ENCODE peak calls at places on chromosomes 12 and 14, in nine cellular contexts. E, M, Q, T, F, R, I, C and G are unnamed samples.

GRCh38 chr14:34699873-34700621 is 14.3 kb downstream of the CFL2 start:
- DNase-seq in E (no peak), M (no peak), Q (peak; percentile 87), T (no peak), F (peak; percentile 65), R (no peak), I (no peak), C (no peak), G (peak; percentile 89)

GRCh38 chr14:51239813-51240803 is at the start of gene TMX1:
- DNase-seq in E (peak; percentile 93), M (peak; percentile 98), Q (peak; percentile 98), T (peak; percentile 97), F (peak; percentile 100), R (peak; percentile 95), I (peak; percentile 94), C (peak; percentile 94), G (peak; percentile 96)

GRCh38 chr12:11729439-11730150 is 80.1 kb downstream of the ETV6 start:
- DNase-seq in E (no peak), M (no peak), Q (no peak), T (no peak), F (no peak), R (no peak), I (no peak), C (no peak), G (no peak)

GRCh38 chr12:53098354-53098981 is 1.0 kb downstream of the IGFBP6 start:
- DNase-seq in E (no peak), M (peak; percentile 40), Q (peak; percentile 90), T (no peak), F (peak; percentile 69), R (no peak), I (peak; percentile 37), C (peak; percentile 60), G (peak; percentile 54)

GRCh38 chr12:87413784-87414183 is 615.4 kb downstream of the C12orf50 start:
- DNase-seq in E (no peak), M (no peak), Q (no peak), T (no peak), F (no peak), R (no peak), I (no peak), C (no peak), G (no peak)

GRCh38 chr14:92503756-92504491 is 9.7 kb upstream of the RIN3 start:
- DNase-seq in E (no peak), M (no peak), Q (peak; percentile 88), T (no peak), F (peak; percentile 96), R (no peak), I (no peak), C (no peak), G (no peak)

GRCh38 chr12:113092478-113093408 is 36.2 kb downstream of the DTX1 start:
- DNase-seq in E (peak; percentile 85), M (peak; percentile 25), Q (no peak), T (peak; percentile 59), F (peak; percentile 85), R (peak; percentile 48), I (peak; percentile 30), C (peak; percentile 53), G (no peak)

GRCh38 chr12:52910248-52910883 is 5.5 kb upstream of the KRT8 start:
- DNase-seq in E (peak; percentile 28), M (no peak), Q (no peak), T (no peak), F (no peak), R (peak; percentile 55), I (no peak), C (no peak), G (no peak)

GRCh38 chr14:99563749-99564129 is 40.3 kb downstream of the CCDC85C start:
- DNase-seq in E (no peak), M (no peak), Q (no peak), T (no peak), F (no peak), R (no peak), I (no peak), C (no peak), G (no peak)

GRCh38 chr14:67815573-67816235 is 686 bp downstream of the ZFYVE26 start:
- DNase-seq in E (peak; percentile 8), M (no peak), Q (peak; percentile 45), T (no peak), F (no peak), R (no peak), I (no peak), C (no peak), G (no peak)

GRCh38 chr14:53670701-53671100 is 285.9 kb downstream of the BMP4 start:
- DNase-seq in E (no peak), M (no peak), Q (peak; percentile 76), T (no peak), F (no peak), R (no peak), I (no peak), C (no peak), G (no peak)

GRCh38 chr12:131281016-131281415 is 327.3 kb downstream of the ADGRD1 start:
- DNase-seq in E (no peak), M (no peak), Q (no peak), T (no peak), F (no peak), R (no peak), I (no peak), C (no peak), G (no peak)

GRCh38 chr12:49018282-49019119 is at the start of gene PRKAG1:
- DNase-seq in E (peak; percentile 96), M (peak; percentile 96), Q (peak; percentile 97), T (peak; percentile 97), F (peak; percentile 98), R (peak; percentile 95), I (peak; percentile 96), C (peak; percentile 96), G (peak; percentile 95)
- TF ChIP-seq CTCF in E (peak; percentile 43), M (peak; percentile 34), Q (peak; percentile 47), T (peak; percentile 52), F (peak; percentile 59), R (no peak), I (peak; percentile 53), C (peak; percentile 42), G (peak; percentile 62)

GRCh38 chr14:52650774-52651173 is 44.6 kb downstream of the ERO1A start:
- DNase-seq in E (no peak), M (no peak), Q (no peak), T (no peak), F (no peak), R (no peak), I (no peak), C (no peak), G (no peak)
- TF ChIP-seq CTCF in E (no peak), M (no peak), Q (no peak), T (no peak), F (peak; percentile 43), R (no peak), I (no peak), C (no peak), G (no peak)

DNA sequence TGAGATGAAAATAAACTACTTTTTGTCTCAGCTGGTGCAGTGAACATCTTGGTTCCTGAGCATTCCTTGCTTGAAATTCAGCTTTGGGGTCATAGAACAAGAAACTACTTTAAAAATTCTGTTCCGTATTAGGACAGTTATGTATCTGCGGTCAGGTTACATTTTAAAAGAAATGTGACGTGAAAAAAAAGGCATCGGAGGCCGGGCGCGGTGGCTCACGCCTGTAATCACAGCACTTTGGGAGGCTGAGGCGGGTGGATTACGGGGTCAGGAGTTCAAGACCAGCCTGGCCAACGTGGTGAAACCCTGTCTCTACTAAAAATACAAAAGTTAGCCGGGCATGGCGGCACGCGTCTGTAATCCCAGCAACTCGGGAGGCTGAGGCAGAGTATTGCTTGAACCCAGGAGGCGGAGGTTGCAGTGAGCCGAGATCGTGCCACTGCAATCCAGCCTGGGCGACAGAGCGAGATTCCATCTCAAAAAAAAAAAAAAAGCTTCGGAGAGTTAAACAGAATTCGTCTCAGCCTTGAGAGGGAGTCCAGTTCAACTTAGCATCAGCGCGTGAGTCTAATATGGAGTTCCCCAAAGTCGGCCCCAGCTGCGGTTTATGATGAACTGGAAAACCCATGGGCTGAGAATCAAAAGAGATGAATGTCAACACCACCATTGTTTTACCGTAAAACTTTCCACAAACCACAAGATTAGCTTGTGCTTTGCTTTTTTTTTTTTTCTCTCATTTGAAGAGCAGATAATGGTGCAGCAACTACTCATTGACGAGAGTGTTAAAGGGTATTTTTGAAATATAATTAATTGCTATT is 2.1 kb upstream of the SLC2A13 start:
- DNase-seq in E (peak; percentile 10), M (no peak), Q (no peak), T (no peak), F (no peak), R (no peak), I (no peak), C (no peak), G (no peak)
- TF ChIP-seq CTCF in E (no peak), M (peak; percentile 4), Q (no peak), T (peak; percentile 60), F (no peak), R (peak; percentile 7), I (peak; percentile 8), C (no peak), G (no peak)

DNA sequence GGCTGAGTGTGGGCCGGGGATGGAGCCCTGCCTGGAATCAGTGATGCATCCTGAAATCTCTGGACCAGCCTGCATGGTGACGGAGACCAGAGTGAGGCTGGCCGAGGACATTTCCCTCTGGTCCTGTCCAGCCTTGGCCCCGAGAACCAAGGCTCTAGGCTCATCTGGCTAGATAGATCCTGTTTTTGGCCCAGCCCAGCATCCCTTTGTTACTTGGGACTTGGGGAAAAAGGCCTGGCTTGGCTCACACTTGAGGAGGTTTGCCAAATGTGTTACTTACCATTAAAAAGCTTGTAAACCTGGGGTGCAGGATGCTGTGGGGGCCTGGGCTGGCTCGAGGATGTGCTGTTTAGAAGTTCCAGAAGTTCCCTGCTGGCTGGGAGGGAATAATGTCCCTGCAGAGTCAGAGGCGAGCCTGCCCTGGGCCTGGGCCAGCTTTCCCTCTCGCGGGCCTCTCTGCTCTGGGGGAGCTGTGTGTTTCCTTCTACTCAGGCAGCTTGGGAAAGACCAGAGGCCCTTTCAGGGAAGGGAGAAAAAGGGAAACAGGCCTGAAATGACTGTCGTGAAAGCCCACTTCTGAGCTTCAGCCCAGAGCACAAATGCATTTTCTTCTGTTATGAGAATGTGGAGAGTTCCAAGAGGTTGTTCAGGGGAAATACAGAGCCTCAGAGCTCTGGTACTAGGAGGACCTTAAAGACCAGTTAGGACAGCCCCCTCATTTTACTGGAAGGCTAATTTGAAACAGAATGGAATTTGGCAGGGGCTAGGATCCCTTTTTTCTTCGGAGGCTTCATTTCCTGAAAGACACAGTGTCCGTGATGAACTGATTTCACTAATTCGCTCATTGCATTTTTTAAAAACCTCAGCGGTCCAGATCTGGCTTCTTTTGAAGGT is 47.2 kb upstream of the CTDSP2 start:
- DNase-seq in E (peak; percentile 88), M (peak; percentile 89), Q (peak; percentile 94), T (no peak), F (no peak), R (peak; percentile 46), I (peak; percentile 93), C (peak; percentile 92), G (peak; percentile 78)
- TF ChIP-seq CTCF in E (no peak), M (no peak), Q (no peak), T (no peak), F (no peak), R (no peak), I (peak; percentile 63), C (peak; percentile 13), G (no peak)

GRCh38 chr14:49677643-49678042 is 10.4 kb downstream of the POLE2 start:
- DNase-seq in E (no peak), M (no peak), Q (no peak), T (no peak), F (peak; percentile 33), R (no peak), I (no peak), C (no peak), G (no peak)
- TF ChIP-seq CTCF in E (no peak), M (no peak), Q (no peak), T (peak; percentile 17), F (no peak), R (no peak), I (no peak), C (no peak), G (no peak)